ENCODE peak calls at places on chromosomes 11 and 22, in nine cellular contexts. One of them, this sample, is unnamed.
A peak's percentile ranks its signal among the peaks of the same experiment; 100 is the strongest.

GRCh38 chr11:64856382-64857227 is 12.2 kb upstream of the CDC42BPG start:
- DNase-seq in activated gamma-delta T cell treated with anti-CD3 and anti-CD28 coated beads, Interleukin-2, amount 50 U/mL, for 16 hours: no peak
- DNase-seq in choroid plexus epithelial cell: peak; percentile 53
- DNase-seq in HS-5: peak; percentile 91
- DNase-seq in fibroblast of lung: peak; percentile 72
- DNase-seq in CD4-positive, CD25-positive, alpha-beta regulatory T cell: no peak
- DNase-seq in endothelial cell of umbilical vein: peak; percentile 86
- DNase-seq in stimulated activated CD4-positive, alpha-beta T cell treated with anti-CD3 and anti-CD28 coated beads, Interleukin-12 subunit alpha, Interleukin-12 subunit beta, amount 100 ng/mL, for 48 hours: peak; percentile 71
- DNase-seq in GDM1: peak; percentile 48
- DNase-seq in this sample: peak; percentile 29

GRCh38 chr11:72798361-72798760 is 4.5 kb upstream of the STARD10 start:
- DNase-seq in choroid plexus epithelial cell: no peak
- DNase-seq in endothelial cell of umbilical vein: no peak
- DNase-seq in CD4-positive, CD25-positive, alpha-beta regulatory T cell: no peak
- DNase-seq in stimulated activated CD4-positive, alpha-beta T cell treated with anti-CD3 and anti-CD28 coated beads, Interleukin-12 subunit alpha, Interleukin-12 subunit beta, amount 100 ng/mL, for 48 hours: no peak
- DNase-seq in fibroblast of lung: no peak
- DNase-seq in activated gamma-delta T cell treated with anti-CD3 and anti-CD28 coated beads, Interleukin-2, amount 50 U/mL, for 16 hours: no peak
- DNase-seq in HS-5: no peak
- DNase-seq in GDM1: no peak
- DNase-seq in this sample: no peak

GRCh38 chr22:26725012-26725676 is 67.8 kb downstream of the MIAT start:
- DNase-seq in fibroblast of lung: no peak
- DNase-seq in HS-5: no peak
- DNase-seq in choroid plexus epithelial cell: no peak
- DNase-seq in endothelial cell of umbilical vein: no peak
- DNase-seq in activated gamma-delta T cell treated with anti-CD3 and anti-CD28 coated beads, Interleukin-2, amount 50 U/mL, for 16 hours: no peak
- DNase-seq in CD4-positive, CD25-positive, alpha-beta regulatory T cell: no peak
- DNase-seq in stimulated activated CD4-positive, alpha-beta T cell treated with anti-CD3 and anti-CD28 coated beads, Interleukin-12 subunit alpha, Interleukin-12 subunit beta, amount 100 ng/mL, for 48 hours: no peak
- DNase-seq in GDM1: no peak
- DNase-seq in this sample: no peak

GRCh38 chr22:35538801-35539321 is 1.8 kb upstream of the RASD2 start:
- DNase-seq in GDM1: no peak
- DNase-seq in choroid plexus epithelial cell: peak; percentile 27
- DNase-seq in activated gamma-delta T cell treated with anti-CD3 and anti-CD28 coated beads, Interleukin-2, amount 50 U/mL, for 16 hours: no peak
- DNase-seq in CD4-positive, CD25-positive, alpha-beta regulatory T cell: no peak
- DNase-seq in HS-5: no peak
- DNase-seq in fibroblast of lung: no peak
- DNase-seq in endothelial cell of umbilical vein: no peak
- DNase-seq in stimulated activated CD4-positive, alpha-beta T cell treated with anti-CD3 and anti-CD28 coated beads, Interleukin-12 subunit alpha, Interleukin-12 subunit beta, amount 100 ng/mL, for 48 hours: no peak
- DNase-seq in this sample: no peak

GRCh38 chr22:37638351-37639069 is 959 bp upstream of the SH3BP1 start:
- DNase-seq in GDM1: no peak
- DNase-seq in HS-5: no peak
- DNase-seq in endothelial cell of umbilical vein: no peak
- DNase-seq in choroid plexus epithelial cell: no peak
- DNase-seq in activated gamma-delta T cell treated with anti-CD3 and anti-CD28 coated beads, Interleukin-2, amount 50 U/mL, for 16 hours: no peak
- DNase-seq in CD4-positive, CD25-positive, alpha-beta regulatory T cell: no peak
- DNase-seq in fibroblast of lung: no peak
- DNase-seq in stimulated activated CD4-positive, alpha-beta T cell treated with anti-CD3 and anti-CD28 coated beads, Interleukin-12 subunit alpha, Interleukin-12 subunit beta, amount 100 ng/mL, for 48 hours: no peak
- DNase-seq in this sample: peak; percentile 50

GRCh38 chr11:73316422-73316821 is 8.3 kb downstream of the ARHGEF17 start:
- DNase-seq in activated gamma-delta T cell treated with anti-CD3 and anti-CD28 coated beads, Interleukin-2, amount 50 U/mL, for 16 hours: no peak
- DNase-seq in stimulated activated CD4-positive, alpha-beta T cell treated with anti-CD3 and anti-CD28 coated beads, Interleukin-12 subunit alpha, Interleukin-12 subunit beta, amount 100 ng/mL, for 48 hours: no peak
- DNase-seq in endothelial cell of umbilical vein: no peak
- DNase-seq in GDM1: no peak
- DNase-seq in fibroblast of lung: no peak
- DNase-seq in CD4-positive, CD25-positive, alpha-beta regulatory T cell: no peak
- DNase-seq in HS-5: no peak
- DNase-seq in choroid plexus epithelial cell: no peak
- DNase-seq in this sample: no peak

GRCh38 chr22:37462426-37462825 is 23.8 kb downstream of the MFNG start:
- DNase-seq in fibroblast of lung: no peak
- DNase-seq in activated gamma-delta T cell treated with anti-CD3 and anti-CD28 coated beads, Interleukin-2, amount 50 U/mL, for 16 hours: no peak
- DNase-seq in choroid plexus epithelial cell: no peak
- DNase-seq in HS-5: no peak
- DNase-seq in GDM1: no peak
- DNase-seq in endothelial cell of umbilical vein: no peak
- DNase-seq in stimulated activated CD4-positive, alpha-beta T cell treated with anti-CD3 and anti-CD28 coated beads, Interleukin-12 subunit alpha, Interleukin-12 subunit beta, amount 100 ng/mL, for 48 hours: no peak
- DNase-seq in CD4-positive, CD25-positive, alpha-beta regulatory T cell: no peak
- DNase-seq in this sample: no peak

GRCh38 chr11:65448074-65448417 is 25.4 kb downstream of the NEAT1 start:
- DNase-seq in activated gamma-delta T cell treated with anti-CD3 and anti-CD28 coated beads, Interleukin-2, amount 50 U/mL, for 16 hours: no peak
- DNase-seq in HS-5: peak; percentile 20
- DNase-seq in GDM1: no peak
- DNase-seq in fibroblast of lung: peak; percentile 44
- DNase-seq in CD4-positive, CD25-positive, alpha-beta regulatory T cell: no peak
- DNase-seq in choroid plexus epithelial cell: no peak
- DNase-seq in endothelial cell of umbilical vein: peak; percentile 35
- DNase-seq in stimulated activated CD4-positive, alpha-beta T cell treated with anti-CD3 and anti-CD28 coated beads, Interleukin-12 subunit alpha, Interleukin-12 subunit beta, amount 100 ng/mL, for 48 hours: no peak
- DNase-seq in this sample: no peak

GRCh38 chr11:10659339-10660216 is 34.0 kb downstream of the IRAG1 start:
- DNase-seq in activated gamma-delta T cell treated with anti-CD3 and anti-CD28 coated beads, Interleukin-2, amount 50 U/mL, for 16 hours: no peak
- DNase-seq in GDM1: peak; percentile 29
- DNase-seq in fibroblast of lung: peak; percentile 84
- DNase-seq in HS-5: peak; percentile 70
- DNase-seq in choroid plexus epithelial cell: peak; percentile 90
- DNase-seq in stimulated activated CD4-positive, alpha-beta T cell treated with anti-CD3 and anti-CD28 coated beads, Interleukin-12 subunit alpha, Interleukin-12 subunit beta, amount 100 ng/mL, for 48 hours: no peak
- DNase-seq in CD4-positive, CD25-positive, alpha-beta regulatory T cell: no peak
- DNase-seq in endothelial cell of umbilical vein: peak; percentile 90
- DNase-seq in this sample: no peak

GRCh38 chr11:14620027-14620511 is 23.5 kb upstream of the PDE3B start:
- DNase-seq in fibroblast of lung: peak; percentile 88
- DNase-seq in choroid plexus epithelial cell: peak; percentile 57
- DNase-seq in activated gamma-delta T cell treated with anti-CD3 and anti-CD28 coated beads, Interleukin-2, amount 50 U/mL, for 16 hours: no peak
- DNase-seq in endothelial cell of umbilical vein: no peak
- DNase-seq in stimulated activated CD4-positive, alpha-beta T cell treated with anti-CD3 and anti-CD28 coated beads, Interleukin-12 subunit alpha, Interleukin-12 subunit beta, amount 100 ng/mL, for 48 hours: no peak
- DNase-seq in CD4-positive, CD25-positive, alpha-beta regulatory T cell: no peak
- DNase-seq in HS-5: no peak
- DNase-seq in GDM1: no peak
- DNase-seq in this sample: no peak

GRCh38 chr22:21972293-21972779 is 10.3 kb downstream of the TOP3B start:
- DNase-seq in choroid plexus epithelial cell: peak; percentile 49
- DNase-seq in activated gamma-delta T cell treated with anti-CD3 and anti-CD28 coated beads, Interleukin-2, amount 50 U/mL, for 16 hours: peak; percentile 36
- DNase-seq in stimulated activated CD4-positive, alpha-beta T cell treated with anti-CD3 and anti-CD28 coated beads, Interleukin-12 subunit alpha, Interleukin-12 subunit beta, amount 100 ng/mL, for 48 hours: no peak
- DNase-seq in HS-5: no peak
- DNase-seq in fibroblast of lung: peak; percentile 24
- DNase-seq in endothelial cell of umbilical vein: peak; percentile 40
- DNase-seq in GDM1: no peak
- DNase-seq in CD4-positive, CD25-positive, alpha-beta regulatory T cell: peak; percentile 36
- DNase-seq in this sample: peak; percentile 26

GRCh38 chr22:36753120-36753802 is 22.7 kb downstream of the IFT27 start:
- DNase-seq in choroid plexus epithelial cell: no peak
- DNase-seq in fibroblast of lung: no peak
- DNase-seq in endothelial cell of umbilical vein: no peak
- DNase-seq in stimulated activated CD4-positive, alpha-beta T cell treated with anti-CD3 and anti-CD28 coated beads, Interleukin-12 subunit alpha, Interleukin-12 subunit beta, amount 100 ng/mL, for 48 hours: no peak
- DNase-seq in HS-5: no peak
- DNase-seq in GDM1: no peak
- DNase-seq in CD4-positive, CD25-positive, alpha-beta regulatory T cell: no peak
- DNase-seq in activated gamma-delta T cell treated with anti-CD3 and anti-CD28 coated beads, Interleukin-2, amount 50 U/mL, for 16 hours: no peak
- DNase-seq in this sample: no peak

GRCh38 chr22:37457093-37457893 is 28.9 kb downstream of the MFNG start:
- DNase-seq in activated gamma-delta T cell treated with anti-CD3 and anti-CD28 coated beads, Interleukin-2, amount 50 U/mL, for 16 hours: peak; percentile 77
- DNase-seq in HS-5: no peak
- DNase-seq in fibroblast of lung: peak; percentile 53
- DNase-seq in choroid plexus epithelial cell: peak; percentile 67
- DNase-seq in endothelial cell of umbilical vein: peak; percentile 60
- DNase-seq in GDM1: no peak
- DNase-seq in CD4-positive, CD25-positive, alpha-beta regulatory T cell: peak; percentile 80
- DNase-seq in stimulated activated CD4-positive, alpha-beta T cell treated with anti-CD3 and anti-CD28 coated beads, Interleukin-12 subunit alpha, Interleukin-12 subunit beta, amount 100 ng/mL, for 48 hours: peak; percentile 77
- DNase-seq in this sample: peak; percentile 70

GRCh38 chr11:16902182-16902581 is 112.0 kb downstream of the PLEKHA7 start:
- DNase-seq in GDM1: no peak
- DNase-seq in stimulated activated CD4-positive, alpha-beta T cell treated with anti-CD3 and anti-CD28 coated beads, Interleukin-12 subunit alpha, Interleukin-12 subunit beta, amount 100 ng/mL, for 48 hours: no peak
- DNase-seq in CD4-positive, CD25-positive, alpha-beta regulatory T cell: no peak
- DNase-seq in choroid plexus epithelial cell: peak; percentile 8
- DNase-seq in HS-5: no peak
- DNase-seq in activated gamma-delta T cell treated with anti-CD3 and anti-CD28 coated beads, Interleukin-2, amount 50 U/mL, for 16 hours: no peak
- DNase-seq in endothelial cell of umbilical vein: no peak
- DNase-seq in fibroblast of lung: no peak
- DNase-seq in this sample: no peak